ENCODE peak calls at places on chromosomes 1 and 21, in four cellular contexts. L is NCI-H460, T is tibial nerve, Q is RCC 7860. F is an unnamed sample.
A peak's percentile ranks its signal among the peaks of the same experiment; 100 is the strongest.

GRCh38 chr1:3539707-3540425 is 71.4 kb downstream of the MEGF6 start:
- DNase-seq in L (no peak), T (no peak), Q (no peak), F (no peak)

GRCh38 chr1:208086116-208086515 is 158.1 kb downstream of the PLXNA2 start:
- DNase-seq in L (no peak), T (no peak), Q (no peak), F (peak; percentile 94)

GRCh38 chr1:18234790-18235242 is 127.2 kb downstream of the IGSF21 start:
- DNase-seq in L (peak; percentile 42), T (no peak), Q (peak; percentile 29), F (peak; percentile 41)

GRCh38 chr21:37531402-37532042 is 164.9 kb downstream of the DYRK1A start:
- DNase-seq in L (no peak), T (no peak), Q (no peak), F (no peak)

GRCh38 chr1:52534928-52535764 is 17.7 kb downstream of the TUT4 start:
- DNase-seq in L (no peak), T (no peak), Q (no peak), F (no peak)

GRCh38 chr1:206608108-206608698 is 4.1 kb downstream of the EIF2D start:
- DNase-seq in L (peak; percentile 46), T (no peak), Q (peak; percentile 31), F (peak; percentile 42)

GRCh38 chr21:45080639-45081414 is 6.4 kb downstream of the ADARB1 start:
- DNase-seq in L (no peak), T (no peak), Q (peak; percentile 34), F (no peak)

GRCh38 chr1:24643362-24644346 is 552 bp downstream of the SRRM1 start:
- DNase-seq in L (no peak), T (no peak), Q (no peak), F (peak; percentile 17)

GRCh38 chr1:161198877-161199431 is at the start of gene ADAMTS4:
- DNase-seq in L (no peak), T (no peak), Q (no peak), F (no peak)

GRCh38 chr1:26293911-26294463 is 12.4 kb downstream of the UBXN11 start:
- DNase-seq in L (no peak), T (no peak), Q (no peak), F (no peak)

GRCh38 chr1:153546796-153547559 is 1.4 kb upstream of the S100A4 start:
- DNase-seq in L (no peak), T (no peak), Q (no peak), F (no peak)

GRCh38 chr1:221284028-221284427 is 404.8 kb downstream of the HLX start:
- DNase-seq in L (no peak), T (no peak), Q (no peak), F (peak; percentile 59)

GRCh38 chr1:236142358-236143103 is at the start of gene GPR137B:
- DNase-seq in L (peak; percentile 34), T (no peak), Q (no peak), F (peak; percentile 46)